ENCODE peak calls at places on chromosomes 5 and 9, in seven cellular contexts. N, S, I, Y, X, M and B are unnamed samples.
A peak's percentile ranks its signal among the peaks of the same experiment; 100 is the strongest.

GRCh38 chr5:75571547-75571946 is 39.7 kb upstream of the ANKDD1B start:
- DNase-seq in N (no peak), S (no peak), I (no peak), Y (no peak), X (no peak), M (no peak), B (no peak)

GRCh38 chr9:78428640-78429039 is 131.7 kb downstream of the PSAT1 start:
- DNase-seq in N (no peak), S (no peak), I (no peak), Y (no peak), X (no peak), M (no peak), B (no peak)

GRCh38 chr9:112271466-112272098 is 61.8 kb downstream of the PTBP3 start:
- DNase-seq in N (no peak), S (no peak), I (no peak), Y (no peak), X (peak; percentile 39), M (no peak), B (no peak)

GRCh38 chr9:34581318-34581717 is 8.2 kb downstream of the CNTFR start:
- DNase-seq in N (no peak), S (no peak), I (no peak), Y (no peak), X (no peak), M (no peak), B (no peak)

GRCh38 chr5:57416246-57416996 is 66.2 kb downstream of the ACTBL2 start:
- DNase-seq in N (peak; percentile 74), S (no peak), I (no peak), Y (no peak), X (no peak), M (no peak), B (no peak)

GRCh38 chr9:93087971-93088655 is 7.9 kb upstream of the CARD19 start:
- DNase-seq in N (peak; percentile 5), S (no peak), I (no peak), Y (no peak), X (no peak), M (no peak), B (no peak)

GRCh38 chr5:158948376-158948775 is 151.3 kb downstream of the EBF1 start:
- DNase-seq in N (no peak), S (no peak), I (no peak), Y (no peak), X (no peak), M (no peak), B (no peak)

GRCh38 chr9:95096381-95096780 is 221.1 kb downstream of the FANCC start:
- DNase-seq in N (peak; percentile 69), S (no peak), I (no peak), Y (peak; percentile 18), X (no peak), M (no peak), B (no peak)

GRCh38 chr5:56126487-56127179 is 106.5 kb downstream of the ANKRD55 start:
- DNase-seq in N (peak; percentile 55), S (no peak), I (no peak), Y (no peak), X (no peak), M (no peak), B (no peak)

DNA sequence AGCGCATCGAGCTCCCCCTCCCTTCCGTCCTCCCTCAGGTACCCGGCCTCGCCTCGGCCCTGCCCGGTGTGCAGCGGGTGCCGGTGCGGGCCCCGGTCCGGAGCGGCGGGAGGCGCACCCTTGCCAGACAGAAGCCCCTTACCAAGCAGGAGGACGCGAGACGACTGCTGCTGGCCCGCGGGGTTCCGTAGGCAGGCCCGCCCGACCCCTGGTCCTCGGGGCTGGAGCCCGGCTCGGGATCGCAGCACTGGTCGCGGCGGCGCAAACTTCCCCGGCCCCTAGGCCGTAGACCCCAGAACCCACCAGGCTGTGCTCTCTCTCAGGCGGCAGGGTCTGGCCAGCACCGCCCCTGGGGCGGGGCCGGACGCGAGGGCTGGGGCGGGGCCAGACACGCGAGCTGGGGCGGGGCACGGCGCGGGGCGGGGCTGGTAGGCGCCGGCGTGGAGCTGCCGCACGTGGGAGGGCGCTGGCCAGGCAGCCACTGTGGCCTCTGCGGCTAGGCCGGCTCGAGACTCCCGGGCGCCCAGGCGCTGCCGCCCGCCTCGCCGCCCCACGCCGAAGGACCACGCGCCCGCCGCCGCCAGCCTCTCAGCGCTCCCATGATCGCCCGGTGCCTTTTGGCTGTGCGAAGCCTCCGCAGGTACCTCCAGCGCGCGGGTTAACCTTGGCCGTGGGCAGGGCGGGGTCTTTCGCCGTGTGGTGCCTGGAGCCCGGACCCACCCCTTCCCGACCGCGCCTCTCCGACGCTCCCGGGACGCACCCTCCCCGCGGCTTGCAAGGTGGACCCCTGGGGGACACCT is at the start of the genes NLN and SGTB:
- DNase-seq in N (peak; percentile 99), S (peak; percentile 46), I (peak; percentile 37), Y (peak; percentile 86), X (peak; percentile 63), M (no peak), B (no peak)
- TF ChIP-seq POLR2AphosphoS5 in N (peak; percentile 24), S (peak; percentile 57), I (peak; percentile 78), Y (no peak), X (peak; percentile 69), M (no peak), B (peak; percentile 53)

DNA sequence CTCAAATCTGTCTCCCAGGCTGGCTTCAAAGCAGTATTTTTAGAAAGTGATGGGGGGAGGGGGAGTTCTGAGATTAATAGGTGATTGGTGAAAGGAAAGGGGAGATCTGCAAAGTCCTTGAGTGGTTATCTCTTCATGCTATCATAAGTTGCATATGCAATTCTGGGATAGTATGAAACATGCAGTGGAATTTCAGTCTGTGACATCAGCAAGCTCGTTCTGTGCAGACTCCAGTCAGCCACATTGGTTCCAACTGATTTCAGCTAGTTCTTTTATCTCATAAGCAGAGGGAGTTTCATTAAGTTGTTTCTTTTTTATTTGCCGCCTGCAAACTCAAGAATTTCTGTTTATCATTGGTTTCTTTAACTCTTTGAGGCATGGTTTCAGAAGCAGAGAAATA is 180.5 kb upstream of the SH3GL2 start:
- DNase-seq in N (no peak), S (no peak), I (no peak), Y (no peak), X (no peak), M (no peak), B (no peak)
- TF ChIP-seq SIN3A in N (no peak), S (no peak), I (no peak), Y (no peak), X (no peak), M (no peak), B (no peak)

GRCh38 chr5:65620021-65620420 is 4.1 kb downstream of the TRIM23 start:
- DNase-seq in N (no peak), S (no peak), I (no peak), Y (no peak), X (no peak), M (no peak), B (no peak)

GRCh38 chr5:65625743-65626142 is 916 bp downstream of the SHLD3 start:
- DNase-seq in N (no peak), S (no peak), I (no peak), Y (peak; percentile 31), X (no peak), M (no peak), B (no peak)

GRCh38 chr5:65623482-65623881 is 651 bp downstream of the TRIM23 start:
- DNase-seq in N (peak; percentile 4), S (no peak), I (no peak), Y (peak; percentile 23), X (no peak), M (no peak), B (no peak)

GRCh38 chr5:65624025-65624569 is at the start of gene TRIM23:
- DNase-seq in N (peak; percentile 86), S (peak; percentile 70), I (peak; percentile 83), Y (peak; percentile 95), X (peak; percentile 86), M (peak; percentile 87), B (peak; percentile 91)

GRCh38 chr5:65624570-65625555 is at the start of the genes SHLD3 and TRAPPC13:
- DNase-seq in N (peak; percentile 73), S (peak; percentile 44), I (peak; percentile 85), Y (peak; percentile 89), X (peak; percentile 88), M (peak; percentile 85), B (peak; percentile 93)
- TF ChIP-seq CTCF in N (peak; percentile 19), S (no peak), I (no peak), Y (peak; percentile 3), X (no peak), M (no peak), B (no peak)

DNA sequence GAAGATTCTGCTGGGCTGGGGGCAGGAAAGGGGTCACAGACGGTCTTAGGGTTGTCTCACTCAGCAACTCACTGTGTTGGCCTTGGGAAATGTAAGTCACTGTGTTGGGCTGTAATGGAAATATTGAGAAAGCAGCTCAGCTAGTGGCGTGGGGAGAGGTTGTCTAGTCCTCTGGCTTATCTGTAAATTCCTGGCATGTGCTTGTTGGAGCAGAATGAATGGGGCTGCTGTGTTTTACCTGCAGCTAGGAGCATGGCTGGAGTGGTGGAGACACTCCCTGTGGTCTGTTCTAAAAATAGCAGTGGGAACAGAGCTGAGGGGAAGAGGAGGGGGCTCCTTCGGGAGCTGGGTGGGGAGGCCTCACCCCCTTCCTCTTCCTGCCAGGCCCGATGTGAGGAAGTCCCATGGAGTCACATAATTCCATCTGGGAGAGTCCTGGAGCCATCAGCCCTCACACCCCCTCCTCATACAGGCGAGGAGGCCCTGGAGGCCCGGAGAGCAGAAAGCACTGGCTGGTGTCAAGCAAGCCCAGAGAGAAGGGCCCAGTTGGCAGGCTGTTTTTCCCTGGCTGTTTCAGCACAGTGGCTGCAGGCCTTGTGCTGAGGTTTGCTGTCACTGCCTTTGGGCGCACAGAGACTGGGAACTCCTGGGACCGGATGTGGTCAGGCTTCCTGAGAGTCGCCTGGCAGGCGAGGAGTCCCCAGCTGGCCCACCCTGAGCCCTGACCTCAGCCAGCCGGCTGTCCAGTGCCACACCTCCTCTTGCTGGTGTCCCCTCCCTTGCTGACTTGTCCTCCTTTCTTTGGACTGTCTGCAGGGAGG is 84.9 kb downstream of the RGS3 start:
- DNase-seq in N (no peak), S (no peak), I (no peak), Y (peak; percentile 46), X (peak; percentile 93), M (no peak), B (no peak)
- TF ChIP-seq POLR2AphosphoS5 in N (no peak), S (no peak), I (no peak), Y (no peak), X (no peak), M (no peak), B (no peak)

GRCh38 chr5:141680178-141680577 is 1.9 kb downstream of the ARAP3 start:
- DNase-seq in N (no peak), S (no peak), I (no peak), Y (no peak), X (no peak), M (no peak), B (no peak)

GRCh38 chr5:141681295-141681694 is 735 bp downstream of the ARAP3 start:
- DNase-seq in N (peak; percentile 43), S (no peak), I (no peak), Y (no peak), X (no peak), M (no peak), B (no peak)

GRCh38 chr5:141683596-141684161 is 1.6 kb upstream of the ARAP3 start:
- DNase-seq in N (no peak), S (no peak), I (no peak), Y (no peak), X (no peak), M (no peak), B (no peak)

GRCh38 chr5:141680751-141681201 is 1.3 kb downstream of the ARAP3 start:
- DNase-seq in N (peak; percentile 90), S (peak; percentile 88), I (no peak), Y (no peak), X (peak; percentile 7), M (no peak), B (no peak)

GRCh38 chr5:141681695-141682641 is at the start of gene ARAP3:
- DNase-seq in N (peak; percentile 91), S (no peak), I (peak; percentile 40), Y (peak; percentile 88), X (peak; percentile 9), M (no peak), B (peak; percentile 38)
- TF ChIP-seq SIN3A in N (peak; percentile 38), S (no peak), I (no peak), Y (no peak), X (no peak), M (no peak), B (no peak)

GRCh38 chr9:83219154-83219923 is 156.4 kb upstream of the RASEF start:
- DNase-seq in N (peak; percentile 84), S (peak; percentile 79), I (peak; percentile 47), Y (peak; percentile 23), X (peak; percentile 77), M (no peak), B (peak; percentile 28)
- TF ChIP-seq CTCF in N (peak; percentile 45), S (peak; percentile 65), I (peak; percentile 57), Y (no peak), X (peak; percentile 93), M (no peak), B (peak; percentile 85)